ENCODE peak calls at places on chromosomes 1 and 21, in seven cellular contexts. One of them, this sample, is unnamed.

GRCh38 chr1:219155140-219155539 is 18.5 kb upstream of the LYPLAL1 start:
- DNase-seq in CD4-positive, alpha-beta memory T cell: no peak
- DNase-seq in cardiac fibroblast: peak
- DNase-seq in tibial artery: no peak
- DNase-seq in left ventricle myocardium inferior: no peak
- DNase-seq in esophagus muscularis mucosa: no peak
- DNase-seq in heart left ventricle: peak
- DNase-seq in this sample: peak

GRCh38 chr1:64691631-64692030 is 53.2 kb upstream of the RAVER2 start:
- DNase-seq in CD4-positive, alpha-beta memory T cell: no peak
- DNase-seq in cardiac fibroblast: peak
- DNase-seq in tibial artery: no peak
- DNase-seq in left ventricle myocardium inferior: no peak
- DNase-seq in esophagus muscularis mucosa: no peak
- DNase-seq in heart left ventricle: no peak
- DNase-seq in this sample: no peak

GRCh38 chr1:51331206-51332100 is 1.1 kb upstream of the TTC39A start:
- DNase-seq in CD4-positive, alpha-beta memory T cell: no peak
- DNase-seq in cardiac fibroblast: peak
- DNase-seq in tibial artery: no peak
- DNase-seq in left ventricle myocardium inferior: no peak
- DNase-seq in esophagus muscularis mucosa: no peak
- DNase-seq in heart left ventricle: no peak
- DNase-seq in this sample: peak

GRCh38 chr1:2135425-2135824 is 59.1 kb downstream of the FAAP20 start:
- DNase-seq in CD4-positive, alpha-beta memory T cell: no peak
- DNase-seq in cardiac fibroblast: peak
- DNase-seq in tibial artery: peak
- DNase-seq in left ventricle myocardium inferior: peak
- DNase-seq in esophagus muscularis mucosa: no peak
- DNase-seq in heart left ventricle: peak
- DNase-seq in this sample: peak

GRCh38 chr1:3315991-3316943 is 138.2 kb upstream of the ARHGEF16 start:
- DNase-seq in CD4-positive, alpha-beta memory T cell: peak
- DNase-seq in cardiac fibroblast: no peak
- DNase-seq in tibial artery: no peak
- DNase-seq in left ventricle myocardium inferior: no peak
- DNase-seq in esophagus muscularis mucosa: no peak
- DNase-seq in heart left ventricle: no peak
- DNase-seq in this sample: no peak

GRCh38 chr1:66542811-66543767 is 9.1 kb downstream of the SGIP1 start:
- DNase-seq in CD4-positive, alpha-beta memory T cell: no peak
- DNase-seq in cardiac fibroblast: peak
- DNase-seq in tibial artery: peak
- DNase-seq in left ventricle myocardium inferior: peak
- DNase-seq in esophagus muscularis mucosa: no peak
- DNase-seq in heart left ventricle: peak
- DNase-seq in this sample: peak

GRCh38 chr1:29521438-29521715 is 285.1 kb downstream of the PTPRU start:
- DNase-seq in CD4-positive, alpha-beta memory T cell: no peak
- DNase-seq in cardiac fibroblast: no peak
- DNase-seq in tibial artery: no peak
- DNase-seq in left ventricle myocardium inferior: no peak
- DNase-seq in esophagus muscularis mucosa: no peak
- DNase-seq in heart left ventricle: no peak
- DNase-seq in this sample: no peak

GRCh38 chr1:82934069-82934468 is 1064.9 kb downstream of the TTLL7 start:
- DNase-seq in CD4-positive, alpha-beta memory T cell: no peak
- DNase-seq in cardiac fibroblast: no peak
- DNase-seq in tibial artery: no peak
- DNase-seq in left ventricle myocardium inferior: no peak
- DNase-seq in esophagus muscularis mucosa: no peak
- DNase-seq in heart left ventricle: no peak
- DNase-seq in this sample: no peak

GRCh38 chr1:205837380-205837970 is 12.5 kb downstream of the PM20D1 start:
- DNase-seq in CD4-positive, alpha-beta memory T cell: no peak
- DNase-seq in cardiac fibroblast: no peak
- DNase-seq in tibial artery: no peak
- DNase-seq in left ventricle myocardium inferior: no peak
- DNase-seq in esophagus muscularis mucosa: no peak
- DNase-seq in heart left ventricle: no peak
- DNase-seq in this sample: no peak

GRCh38 chr1:205834751-205835150 is 15.2 kb downstream of the PM20D1 start:
- DNase-seq in CD4-positive, alpha-beta memory T cell: no peak
- DNase-seq in cardiac fibroblast: no peak
- DNase-seq in tibial artery: no peak
- DNase-seq in left ventricle myocardium inferior: no peak
- DNase-seq in esophagus muscularis mucosa: no peak
- DNase-seq in heart left ventricle: no peak
- DNase-seq in this sample: no peak

GRCh38 chr1:205842177-205842576 is 7.8 kb downstream of the PM20D1 start:
- DNase-seq in CD4-positive, alpha-beta memory T cell: no peak
- DNase-seq in cardiac fibroblast: no peak
- DNase-seq in tibial artery: no peak
- DNase-seq in left ventricle myocardium inferior: no peak
- DNase-seq in esophagus muscularis mucosa: no peak
- DNase-seq in heart left ventricle: no peak
- DNase-seq in this sample: no peak

GRCh38 chr1:205843031-205843859 is 6.7 kb downstream of the PM20D1 start:
- DNase-seq in CD4-positive, alpha-beta memory T cell: no peak
- DNase-seq in cardiac fibroblast: no peak
- DNase-seq in tibial artery: no peak
- DNase-seq in left ventricle myocardium inferior: no peak
- DNase-seq in esophagus muscularis mucosa: no peak
- DNase-seq in heart left ventricle: no peak
- DNase-seq in this sample: no peak

GRCh38 chr1:205840524-205840923 is 9.4 kb downstream of the PM20D1 start:
- DNase-seq in CD4-positive, alpha-beta memory T cell: no peak
- DNase-seq in cardiac fibroblast: no peak
- DNase-seq in tibial artery: no peak
- DNase-seq in left ventricle myocardium inferior: no peak
- DNase-seq in esophagus muscularis mucosa: no peak
- DNase-seq in heart left ventricle: no peak
- DNase-seq in this sample: no peak
- H3K4me3 ChIP-seq in CD4-positive, alpha-beta memory T cell: no peak
- H3K4me3 ChIP-seq in cardiac fibroblast: no peak
- H3K4me3 ChIP-seq in tibial artery: no peak
- H3K4me3 ChIP-seq in left ventricle myocardium inferior: no peak
- H3K4me3 ChIP-seq in esophagus muscularis mucosa: no peak
- H3K4me3 ChIP-seq in heart left ventricle: no peak
- H3K4me3 ChIP-seq in this sample: no peak

GRCh38 chr1:62437273-62437945 is 560 bp downstream of the USP1 start:
- DNase-seq in CD4-positive, alpha-beta memory T cell: peak
- DNase-seq in cardiac fibroblast: peak
- DNase-seq in tibial artery: peak
- DNase-seq in left ventricle myocardium inferior: no peak
- DNase-seq in esophagus muscularis mucosa: no peak
- DNase-seq in heart left ventricle: peak
- DNase-seq in this sample: peak

GRCh38 chr1:62436466-62437272 is at the start of gene USP1:
- DNase-seq in CD4-positive, alpha-beta memory T cell: peak
- DNase-seq in cardiac fibroblast: peak
- DNase-seq in tibial artery: peak
- DNase-seq in left ventricle myocardium inferior: peak
- DNase-seq in esophagus muscularis mucosa: peak
- DNase-seq in heart left ventricle: peak
- DNase-seq in this sample: peak

GRCh38 chr1:62438163-62438562 is 1.3 kb downstream of the USP1 start:
- DNase-seq in CD4-positive, alpha-beta memory T cell: no peak
- DNase-seq in cardiac fibroblast: peak
- DNase-seq in tibial artery: no peak
- DNase-seq in left ventricle myocardium inferior: no peak
- DNase-seq in esophagus muscularis mucosa: no peak
- DNase-seq in heart left ventricle: no peak
- DNase-seq in this sample: peak

GRCh38 chr1:62436039-62436465 is 797 bp upstream of the USP1 start:
- DNase-seq in CD4-positive, alpha-beta memory T cell: no peak
- DNase-seq in cardiac fibroblast: no peak
- DNase-seq in tibial artery: no peak
- DNase-seq in left ventricle myocardium inferior: peak
- DNase-seq in esophagus muscularis mucosa: peak
- DNase-seq in heart left ventricle: no peak
- DNase-seq in this sample: no peak

DNA sequence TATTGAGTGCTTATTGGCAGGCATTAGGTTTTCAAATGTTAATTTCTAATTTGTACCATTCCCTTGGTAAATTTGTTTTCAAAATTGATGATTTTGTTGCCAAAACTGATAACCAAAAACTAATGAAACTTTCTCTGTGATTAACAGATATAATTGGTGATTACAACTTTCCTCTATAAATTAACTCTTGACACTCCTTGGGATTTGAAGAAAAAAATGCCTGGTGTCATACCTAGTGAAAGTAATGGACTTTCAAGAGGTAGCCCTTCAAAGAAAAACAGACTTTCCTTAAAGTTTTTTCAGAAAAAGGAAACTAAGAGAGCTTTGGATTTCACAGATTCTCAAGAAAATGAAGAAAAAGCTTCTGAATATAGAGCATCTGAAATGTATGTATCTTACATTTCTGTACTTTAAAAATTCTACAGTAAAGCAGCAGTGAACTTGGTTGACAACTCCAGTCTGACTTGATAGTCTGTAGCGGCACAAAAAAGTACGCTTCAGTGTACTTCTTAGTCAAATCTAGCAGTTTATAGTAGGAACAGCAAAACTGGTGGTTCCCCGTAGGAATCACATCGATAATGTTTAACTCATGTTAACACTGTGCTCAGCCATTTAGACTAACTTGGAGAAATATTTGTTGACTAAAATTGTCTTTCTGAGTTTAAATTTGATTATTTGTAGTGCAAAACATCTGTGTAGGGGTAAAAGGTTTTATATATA is 3.0 kb downstream of the USP1 start:
- DNase-seq in CD4-positive, alpha-beta memory T cell: no peak
- DNase-seq in cardiac fibroblast: no peak
- DNase-seq in tibial artery: no peak
- DNase-seq in left ventricle myocardium inferior: no peak
- DNase-seq in esophagus muscularis mucosa: no peak
- DNase-seq in heart left ventricle: no peak
- DNase-seq in this sample: peak
- H3K4me3 ChIP-seq in CD4-positive, alpha-beta memory T cell: peak
- H3K4me3 ChIP-seq in cardiac fibroblast: no peak
- H3K4me3 ChIP-seq in tibial artery: no peak
- H3K4me3 ChIP-seq in left ventricle myocardium inferior: no peak
- H3K4me3 ChIP-seq in esophagus muscularis mucosa: no peak
- H3K4me3 ChIP-seq in heart left ventricle: no peak
- H3K4me3 ChIP-seq in this sample: no peak

GRCh38 chr21:46049890-46050650 is 47.8 kb upstream of the COL6A2 start:
- DNase-seq in CD4-positive, alpha-beta memory T cell: no peak
- DNase-seq in cardiac fibroblast: no peak
- DNase-seq in tibial artery: no peak
- DNase-seq in left ventricle myocardium inferior: no peak
- DNase-seq in esophagus muscularis mucosa: peak
- DNase-seq in heart left ventricle: no peak
- DNase-seq in this sample: no peak
- H3K4me3 ChIP-seq in CD4-positive, alpha-beta memory T cell: no peak
- H3K4me3 ChIP-seq in cardiac fibroblast: no peak
- H3K4me3 ChIP-seq in tibial artery: no peak
- H3K4me3 ChIP-seq in left ventricle myocardium inferior: no peak
- H3K4me3 ChIP-seq in esophagus muscularis mucosa: no peak
- H3K4me3 ChIP-seq in heart left ventricle: no peak
- H3K4me3 ChIP-seq in this sample: no peak

GRCh38 chr1:199018471-199019135 is 379.8 kb downstream of the PTPRC start:
- DNase-seq in CD4-positive, alpha-beta memory T cell: no peak
- DNase-seq in cardiac fibroblast: no peak
- DNase-seq in tibial artery: no peak
- DNase-seq in left ventricle myocardium inferior: no peak
- DNase-seq in esophagus muscularis mucosa: no peak
- DNase-seq in heart left ventricle: no peak
- DNase-seq in this sample: no peak
- H3K4me3 ChIP-seq in CD4-positive, alpha-beta memory T cell: no peak
- H3K4me3 ChIP-seq in cardiac fibroblast: no peak
- H3K4me3 ChIP-seq in tibial artery: no peak
- H3K4me3 ChIP-seq in left ventricle myocardium inferior: no peak
- H3K4me3 ChIP-seq in esophagus muscularis mucosa: no peak
- H3K4me3 ChIP-seq in heart left ventricle: no peak
- H3K4me3 ChIP-seq in this sample: no peak

GRCh38 chr1:161195171-161195570 is 3.7 kb downstream of the ADAMTS4 start:
- DNase-seq in CD4-positive, alpha-beta memory T cell: no peak
- DNase-seq in cardiac fibroblast: no peak
- DNase-seq in tibial artery: no peak
- DNase-seq in left ventricle myocardium inferior: no peak
- DNase-seq in esophagus muscularis mucosa: no peak
- DNase-seq in heart left ventricle: no peak
- DNase-seq in this sample: no peak
- H3K4me3 ChIP-seq in CD4-positive, alpha-beta memory T cell: no peak
- H3K4me3 ChIP-seq in cardiac fibroblast: peak
- H3K4me3 ChIP-seq in tibial artery: no peak
- H3K4me3 ChIP-seq in left ventricle myocardium inferior: peak
- H3K4me3 ChIP-seq in esophagus muscularis mucosa: peak
- H3K4me3 ChIP-seq in heart left ventricle: no peak
- H3K4me3 ChIP-seq in this sample: no peak